ENCODE peak calls at places on chromosomes 3 and 15, in four cellular contexts. O is activated naive CD8-positive, alpha-beta T cell treated with anti-CD3 and anti-CD28 coated beads, Interleukin-2, amount 10 ng/mL, durations not matched to agents 7 days and 5 days; K is lung; H is GM12878. L is an unnamed sample.
A peak's percentile ranks its signal among the peaks of the same experiment; 100 is the strongest.

GRCh38 chr15:70286110-70286806 is 188.5 kb upstream of the TLE3 start:
- ATAC-seq in O (no peak), K (no peak), H (no peak), L (no peak)

GRCh38 chr15:69578792-69579587 is 126.4 kb downstream of the RPLP1 start:
- ATAC-seq in O (no peak), K (peak; percentile 73), H (no peak), L (no peak)

GRCh38 chr15:88126695-88127476 is 129.7 kb downstream of the NTRK3 start:
- ATAC-seq in O (no peak), K (no peak), H (no peak), L (peak; percentile 37)

GRCh38 chr3:12993623-12994356 is 79.4 kb downstream of the IQSEC1 start:
- ATAC-seq in O (peak; percentile 8), K (peak; percentile 2), H (no peak), L (peak; percentile 49)

GRCh38 chr3:122576174-122576940 is 1.1 kb upstream of the PARP15 start:
- ATAC-seq in O (peak; percentile 12), K (no peak), H (peak; percentile 77), L (peak; percentile 95)

GRCh38 chr15:57259511-57260143 is 116.7 kb upstream of the CGNL1 start:
- ATAC-seq in O (no peak), K (no peak), H (peak; percentile 94), L (peak; percentile 78)

GRCh38 chr3:30486386-30486785 is 120.0 kb upstream of the TGFBR2 start:
- ATAC-seq in O (no peak), K (no peak), H (no peak), L (no peak)

GRCh38 chr15:39075311-39075710 is 505.6 kb upstream of the THBS1 start:
- ATAC-seq in O (no peak), K (no peak), H (no peak), L (no peak)

GRCh38 chr15:25679492-25679891 is 183.6 kb downstream of the ATP10A start:
- ATAC-seq in O (no peak), K (no peak), H (no peak), L (no peak)

GRCh38 chr15:83322061-83322460 is 37.6 kb upstream of the BNC1 start:
- ATAC-seq in O (no peak), K (no peak), H (no peak), L (no peak)

GRCh38 chr3:130699765-130700164 is 46.9 kb downstream of the PIK3R4 start:
- ATAC-seq in O (no peak), K (no peak), H (peak; percentile 89), L (no peak)

GRCh38 chr3:155619118-155619915 is 125.6 kb downstream of the PLCH1 start:
- ATAC-seq in O (no peak), K (no peak), H (no peak), L (no peak)

GRCh38 chr3:100324044-100324443 is 10.5 kb upstream of the NIT2 start:
- ATAC-seq in O (no peak), K (no peak), H (no peak), L (no peak)

GRCh38 chr15:84859651-84860050 is 24.8 kb upstream of the SLC28A1 start:
- ATAC-seq in O (no peak), K (no peak), H (no peak), L (no peak)

GRCh38 chr3:48215466-48215865 is 7.8 kb upstream of the CAMP start:
- ATAC-seq in O (no peak), K (peak; percentile 30), H (no peak), L (no peak)

GRCh38 chr3:48598323-48599076 is 3.4 kb upstream of the COL7A1 start:
- ATAC-seq in O (no peak), K (no peak), H (no peak), L (no peak)

GRCh38 chr3:122101646-122102045 is 46.5 kb downstream of the CD86 start:
- ATAC-seq in O (peak; percentile 66), K (no peak), H (peak; percentile 66), L (peak; percentile 42)

GRCh38 chr15:45205192-45205591 is 17.4 kb upstream of the SHF start:
- ATAC-seq in O (peak; percentile 24), K (no peak), H (peak; percentile 45), L (no peak)

GRCh38 chr3:55243686-55244085 is 243.4 kb downstream of the WNT5A start:
- ATAC-seq in O (no peak), K (no peak), H (no peak), L (no peak)

GRCh38 chr15:44585633-44586032 is 48.7 kb downstream of the EIF3J start:
- ATAC-seq in O (no peak), K (no peak), H (no peak), L (no peak)

GRCh38 chr15:21267686-21268395 is 172.5 kb downstream of the POTEB3 start:
- ATAC-seq in O (no peak), K (no peak), H (no peak), L (no peak)

GRCh38 chr15:91338763-91339162 is 238.7 kb downstream of the SV2B start:
- ATAC-seq in O (no peak), K (no peak), H (no peak), L (no peak)

GRCh38 chr3:179450321-179450720 is 949 bp downstream of the GNB4 start:
- ATAC-seq in O (no peak), K (no peak), H (peak; percentile 7), L (no peak)

GRCh38 chr3:31895471-31895870 is 85.6 kb downstream of the OSBPL10 start:
- ATAC-seq in O (no peak), K (no peak), H (no peak), L (no peak)